ENCODE peak calls at places on chromosomes 2 and 18, in seven cellular contexts. K is Calu3; O is nephron progenitor cell; V is stimulated activated CD4-positive, alpha-beta T cell treated with anti-CD3 and anti-CD28 coated beads, Interleukin-2, amount 100 ng/mL, for 24 hours; M is right cardiac atrium; L is ecto neural progenitor cell; U is GM04504. J is an unnamed sample.

GRCh38 chr2:41698787-41699422 is 348.9 kb upstream of the PKDCC start:
- DNase-seq in K (peak; percentile 39), O (peak; percentile 72), V (peak; percentile 20), M (peak; percentile 45), L (peak; percentile 68), U (no peak), J (peak; percentile 62)

GRCh38 chr2:31271851-31272267 is 37.9 kb downstream of the EHD3 start:
- DNase-seq in K (no peak), O (no peak), V (no peak), M (no peak), L (no peak), U (no peak), J (no peak)

GRCh38 chr2:99697811-99698568 is 208.2 kb upstream of the REV1 start:
- DNase-seq in K (no peak), O (no peak), V (no peak), M (peak; percentile 68), L (peak; percentile 10), U (peak; percentile 54), J (peak; percentile 27)

GRCh38 chr18:41484069-41484468 is 471.0 kb upstream of the PIK3C3 start:
- DNase-seq in K (no peak), O (no peak), V (no peak), M (no peak), L (no peak), U (no peak), J (no peak)

GRCh38 chr18:23049698-23050373 is 85.4 kb upstream of the CABLES1 start:
- DNase-seq in K (no peak), O (no peak), V (no peak), M (no peak), L (no peak), U (no peak), J (no peak)

GRCh38 chr18:28766027-28766426 is 589.1 kb upstream of the CDH2 start:
- DNase-seq in K (no peak), O (no peak), V (no peak), M (no peak), L (no peak), U (no peak), J (no peak)

GRCh38 chr2:74763962-74764428 is 69.9 kb upstream of the HK2 start:
- DNase-seq in K (no peak), O (no peak), V (no peak), M (peak; percentile 25), L (no peak), U (no peak), J (no peak)

GRCh38 chr2:8168007-8168717 is 513.7 kb upstream of the ID2 start:
- DNase-seq in K (no peak), O (no peak), V (no peak), M (no peak), L (no peak), U (no peak), J (no peak)

GRCh38 chr2:163752252-163752651 is 16.4 kb upstream of the FIGN start:
- DNase-seq in K (no peak), O (no peak), V (no peak), M (no peak), L (no peak), U (no peak), J (no peak)

GRCh38 chr2:48483506-48483905 is 46.4 kb upstream of the STON1 start:
- DNase-seq in K (no peak), O (no peak), V (no peak), M (no peak), L (no peak), U (no peak), J (no peak)

GRCh38 chr18:47990981-47991380 is 60.5 kb upstream of the SMAD2 start:
- DNase-seq in K (no peak), O (no peak), V (no peak), M (no peak), L (peak; percentile 41), U (no peak), J (no peak)

GRCh38 chr18:58583569-58583968 is 45.3 kb downstream of the ALPK2 start:
- DNase-seq in K (no peak), O (no peak), V (no peak), M (no peak), L (no peak), U (no peak), J (no peak)

GRCh38 chr2:170883683-170884082 is 45.4 kb upstream of the GORASP2 start:
- DNase-seq in K (no peak), O (no peak), V (no peak), M (no peak), L (no peak), U (no peak), J (no peak)